ENCODE peak calls at places on chromosome 13, in five cellular contexts. G is IMR-90, Z is mesenchymal stem cell, F is mesendoderm, S is H9. Q is an unnamed sample.

GRCh38 chr13:42990147-42990990 is 1.7 kb downstream of the EPSTI1 start:
- DNase-seq in G (peak), S (no peak), F (no peak), Z (peak), Q (no peak)

GRCh38 chr13:52156724-52157251 is 2.6 kb downstream of the NEK3 start:
- DNase-seq in F (no peak), G (peak), S (no peak), Z (peak), Q (no peak)

GRCh38 chr13:67097856-67098255 is 132.3 kb downstream of the PCDH9 start:
- DNase-seq in S (no peak), F (no peak), Z (no peak), G (no peak), Q (no peak)

GRCh38 chr13:97856001-97856675 is 97.3 kb upstream of the IPO5 start:
- DNase-seq in G (no peak), Z (no peak), S (no peak), F (peak), Q (no peak)

GRCh38 chr13:67275351-67275989 is 45.3 kb upstream of the PCDH9 start:
- DNase-seq in Z (no peak), S (no peak), G (no peak), F (no peak), Q (no peak)

GRCh38 chr13:39506559-39507390 is 96.2 kb downstream of the LHFPL6 start:
- DNase-seq in F (peak), Z (peak), G (peak), S (no peak), Q (peak)

GRCh38 chr13:113976711-113977684 is 3.1 kb upstream of the C13orf46 start:
- DNase-seq in S (no peak), G (peak), Z (no peak), F (peak), Q (peak)

GRCh38 chr13:28621439-28621838 is 37.5 kb upstream of the POMP start:
- DNase-seq in Z (no peak), S (no peak), F (no peak), G (no peak), Q (peak)

GRCh38 chr13:44196186-44196751 is 177.4 kb upstream of the SERP2 start:
- DNase-seq in F (no peak), S (no peak), Z (no peak), G (no peak), Q (no peak)

GRCh38 chr13:65499251-65499650 is 1730.9 kb downstream of the PCDH9 start:
- DNase-seq in G (no peak), S (no peak), Z (no peak), F (no peak), Q (no peak)

GRCh38 chr13:83215627-83216026 is 666.6 kb downstream of the SLITRK1 start:
- DNase-seq in S (no peak), G (peak), F (no peak), Z (peak), Q (no peak)

GRCh38 chr13:52348983-52349780 is 56.8 kb downstream of the THSD1 start:
- DNase-seq in S (no peak), F (peak), G (peak), Z (peak), Q (peak)

GRCh38 chr13:48653074-48654054 is at the start of gene CYSLTR2:
- DNase-seq in F (peak), Z (peak), S (no peak), G (peak), Q (no peak)

GRCh38 chr13:106349080-106349841 is 186.2 kb downstream of the EFNB2 start:
- DNase-seq in Z (peak), F (peak), S (peak), G (peak), Q (peak)

GRCh38 chr13:109510036-109510435 is 276.3 kb downstream of the IRS2 start:
- DNase-seq in Z (no peak), S (no peak), F (no peak), G (no peak), Q (peak)

GRCh38 chr13:43528992-43529391 is 257.8 kb downstream of the ENOX1 start:
- DNase-seq in G (no peak), Z (peak), F (peak), S (no peak), Q (no peak)

GRCh38 chr13:31043891-31044657 is 111.6 kb downstream of the TEX26 start:
- DNase-seq in F (peak), G (peak), Z (peak), S (peak), Q (peak)

GRCh38 chr13:43271152-43271551 is 247.8 kb downstream of the DNAJC15 start:
- DNase-seq in F (no peak), S (no peak), Z (no peak), G (no peak), Q (no peak)

GRCh38 chr13:20901668-20902437 is 693 bp downstream of the XPO4 start:
- DNase-seq in G (peak), S (peak), Z (peak), F (peak), Q (peak)

GRCh38 chr13:114067381-114067885 is 65.0 kb downstream of the RASA3 start:
- DNase-seq in Z (peak), F (no peak), S (no peak), G (peak), Q (peak)

GRCh38 chr13:49776871-49777270 is 15.6 kb downstream of the KPNA3 start:
- DNase-seq in G (peak), Z (no peak), S (no peak), F (no peak), Q (no peak)

GRCh38 chr13:75326173-75327131 is 155.5 kb downstream of the TBC1D4 start:
- DNase-seq in Z (peak), S (no peak), G (peak), F (peak), Q (no peak)

GRCh38 chr13:43830481-43830873 is 43.7 kb upstream of the ENOX1 start:
- DNase-seq in F (no peak), G (peak), S (no peak), Z (peak), Q (peak)

GRCh38 chr13:35699805-35700204 is 223.3 kb upstream of the MAB21L1 start:
- DNase-seq in S (no peak), Z (peak), F (no peak), G (peak), Q (no peak)

GRCh38 chr13:114148521-114148855 is 16.1 kb upstream of the RASA3 start:
- DNase-seq in S (no peak), Z (no peak), G (no peak), F (no peak), Q (no peak)

GRCh38 chr13:20191902-20192469 is 752 bp downstream of the GJB2 start:
- DNase-seq in S (peak), Z (peak), G (no peak), F (peak), Q (peak)

GRCh38 chr13:52780092-52780491 is 40.5 kb upstream of the CNMD start:
- DNase-seq in S (no peak), G (no peak), Z (no peak), F (no peak), Q (no peak)

GRCh38 chr13:32783067-32783466 is 196.8 kb downstream of the PDS5B start:
- DNase-seq in F (no peak), Z (peak), S (no peak), G (peak), Q (no peak)

GRCh38 chr13:23377603-23378002 is 55.9 kb downstream of the SACS start:
- DNase-seq in S (no peak), Z (no peak), F (no peak), G (no peak), Q (no peak)

GRCh38 chr13:112144616-112145220 is 77.8 kb downstream of the SOX1 start:
- DNase-seq in Z (no peak), S (no peak), F (no peak), G (no peak), Q (no peak)

GRCh38 chr13:64471916-64472315 is 2758.2 kb downstream of the PCDH9 start:
- DNase-seq in F (peak), S (no peak), Z (peak), G (peak), Q (no peak)

GRCh38 chr13:78382481-78382880 is 220.9 kb downstream of the POU4F1 start:
- DNase-seq in F (no peak), G (no peak), S (no peak), Z (no peak), Q (no peak)

DNA sequence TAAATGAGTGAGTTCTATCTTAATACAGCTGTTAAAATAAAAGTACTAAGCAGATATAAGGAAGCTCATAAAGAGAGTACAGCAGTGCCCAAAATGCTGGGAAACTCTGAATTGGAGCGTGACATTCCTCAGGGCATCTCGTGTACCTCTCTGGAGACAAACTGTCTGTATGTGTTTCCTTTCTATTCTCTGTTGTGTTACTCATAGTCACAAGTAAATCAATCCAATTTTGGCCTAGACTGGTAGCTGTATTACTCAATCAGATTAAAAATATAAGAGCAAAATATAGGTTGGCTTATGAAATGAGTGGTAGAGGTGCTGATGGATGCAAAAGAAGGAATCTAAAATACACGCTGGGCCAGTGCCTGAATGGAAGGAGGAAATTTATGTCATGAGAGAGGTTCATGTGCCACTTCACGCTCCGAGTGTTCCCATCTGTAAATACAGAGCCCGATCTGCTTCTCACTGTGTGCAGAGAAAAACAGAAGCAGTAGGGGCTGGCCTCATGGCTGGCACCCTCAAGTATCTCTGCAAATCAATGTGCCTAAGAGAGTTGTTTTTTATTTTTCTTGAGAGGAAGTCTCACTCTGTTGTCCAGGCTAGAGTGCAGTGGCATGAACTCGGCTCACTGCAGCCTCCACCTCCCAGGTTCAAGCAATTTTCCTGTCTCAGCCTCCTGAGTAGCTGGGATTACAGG is 58.7 kb upstream of the RGCC start:
- DNase-seq in S (no peak), F (no peak), Z (no peak), G (no peak), Q (no peak)
- H3K18ac ChIP-seq in S (no peak), F (no peak), Z (no peak), G (no peak), Q (no peak)

GRCh38 chr13:24664726-24665409 is 15.3 kb upstream of the ATP12A start:
- DNase-seq in Z (no peak), G (peak), F (peak), S (no peak), Q (peak)
- H3K4me2 ChIP-seq in Z (no peak), G (no peak), F (no peak), S (no peak), Q (peak)

GRCh38 chr13:85974604-85975366 is 175.6 kb upstream of the SLITRK6 start:
- DNase-seq in G (no peak), Z (peak), S (no peak), F (no peak), Q (no peak)
- H3K18ac ChIP-seq in G (no peak), Z (no peak), S (no peak), F (no peak), Q (no peak)

DNA sequence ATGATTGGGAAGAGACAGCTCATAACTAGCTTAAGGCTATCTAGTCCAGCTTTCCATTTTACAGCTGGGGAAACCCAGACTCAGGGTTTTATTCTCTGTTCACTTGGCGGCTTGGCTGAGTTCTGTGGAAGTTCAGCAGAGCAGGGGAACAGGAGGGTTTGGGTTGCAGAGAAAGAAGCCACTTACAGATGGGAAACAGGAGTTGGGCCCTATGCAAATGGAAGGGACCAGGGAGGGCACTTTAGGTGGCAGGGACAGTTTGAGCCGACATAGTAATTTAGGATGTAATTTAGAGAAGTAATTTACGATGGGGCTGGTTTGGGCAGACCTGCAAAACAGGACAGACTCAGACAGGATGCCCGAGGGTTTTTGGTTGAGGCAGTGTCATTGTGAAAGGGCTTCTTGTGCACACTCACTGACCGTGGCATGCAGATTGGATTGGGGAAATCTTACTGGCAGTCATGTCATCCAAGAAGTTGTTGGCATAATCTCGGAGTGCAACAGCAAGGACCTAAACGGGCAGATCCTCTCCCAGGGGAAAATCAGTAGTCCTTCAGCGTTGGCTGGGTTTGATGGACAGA is 47.3 kb upstream of the GPR183 start:
- DNase-seq in Z (no peak), F (no peak), G (no peak), S (no peak), Q (peak)
- H3K4me2 ChIP-seq in Z (no peak), F (no peak), G (no peak), S (no peak), Q (no peak)

DNA sequence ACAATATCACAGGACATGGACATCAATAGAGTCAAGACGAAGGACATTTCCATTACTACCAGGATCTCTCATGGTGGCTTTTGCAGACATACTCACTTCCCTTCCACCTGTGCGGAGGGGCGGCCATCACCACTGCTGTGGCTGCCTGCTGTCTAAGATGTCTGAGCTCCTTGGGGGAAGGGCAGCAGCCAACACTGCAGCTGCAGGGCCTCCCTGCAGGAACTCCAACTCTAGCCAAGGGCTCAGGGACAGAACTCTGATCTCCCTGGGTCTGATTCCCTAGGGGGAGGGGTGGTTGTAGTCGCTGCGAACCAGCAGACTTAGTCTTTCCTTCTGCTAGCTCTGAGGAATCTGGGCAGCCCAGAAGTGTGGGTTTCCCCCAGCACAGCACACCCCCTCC is 78.9 kb upstream of the ANKRD10 start:
- DNase-seq in S (peak), F (peak), G (no peak), Z (no peak), Q (no peak)
- H3K18ac ChIP-seq in S (no peak), F (no peak), G (no peak), Z (no peak), Q (no peak)